ENCODE peak calls at places on chromosomes 16 and 17, in nine cellular contexts. F is mammary epithelial cell; X is activated T-cell treated with anti-CD3 and anti-CD28 coated beads for 1 hour; H is ovary; W is kidney epithelial cell; A is CD8-positive, alpha-beta memory T cell; P is smooth muscle cell of the brain vasculature; C is cardiac fibroblast; U is T-helper 2 cell. J is an unnamed sample.

GRCh38 chr16:50644730-50645129 is 36.4 kb downstream of the SNX20 start:
- DNase-seq in F (peak), X (no peak), H (no peak), W (no peak), A (peak), P (no peak), C (peak), U (no peak), J (no peak)

GRCh38 chr16:26158142-26158759 is 466.5 kb downstream of the HS3ST4 start:
- DNase-seq in F (no peak), X (no peak), H (no peak), W (no peak), A (no peak), P (no peak), C (no peak), U (no peak), J (no peak)

GRCh38 chr16:55849536-55849935 is 16.6 kb upstream of the CES1 start:
- DNase-seq in F (no peak), X (no peak), H (no peak), W (no peak), A (no peak), P (no peak), C (no peak), U (no peak), J (no peak)

GRCh38 chr17:38943607-38944006 is 18.2 kb downstream of the LASP1NB start:
- DNase-seq in F (no peak), X (no peak), H (no peak), W (no peak), A (no peak), P (no peak), C (no peak), U (no peak), J (no peak)

GRCh38 chr16:71367243-71367976 is 8.9 kb downstream of the CALB2 start:
- DNase-seq in F (peak), X (peak), H (no peak), W (no peak), A (no peak), P (no peak), C (peak), U (no peak), J (peak)

GRCh38 chr17:79160980-79161621 is 86.5 kb downstream of the ENGASE start:
- DNase-seq in F (no peak), X (no peak), H (no peak), W (no peak), A (no peak), P (no peak), C (peak), U (no peak), J (no peak)

GRCh38 chr16:24508614-24509013 is 30.8 kb upstream of the RBBP6 start:
- DNase-seq in F (peak), X (no peak), H (no peak), W (peak), A (no peak), P (no peak), C (peak), U (no peak), J (no peak)

GRCh38 chr17:52106638-52107261 is 51.8 kb downstream of the CA10 start:
- DNase-seq in F (peak), X (peak), H (peak), W (no peak), A (no peak), P (no peak), C (peak), U (no peak), J (peak)

GRCh38 chr16:72537684-72538083 is 365.7 kb upstream of the PMFBP1 start:
- DNase-seq in F (peak), X (no peak), H (no peak), W (no peak), A (no peak), P (no peak), C (peak), U (no peak), J (no peak)

GRCh38 chr17:15957608-15958307 is 12.8 kb downstream of the ADORA2B start:
- DNase-seq in F (no peak), X (no peak), H (no peak), W (no peak), A (no peak), P (no peak), C (no peak), U (no peak), J (no peak)

GRCh38 chr16:4327782-4328579 is 12.1 kb downstream of the GLIS2 start:
- DNase-seq in F (peak), X (peak), H (peak), W (no peak), A (peak), P (no peak), C (peak), U (peak), J (peak)

GRCh38 chr17:46036491-46036890 is 37.4 kb downstream of the STH start:
- DNase-seq in F (no peak), X (no peak), H (no peak), W (no peak), A (no peak), P (no peak), C (no peak), U (no peak), J (no peak)

GRCh38 chr17:28188841-28189263 is 130.1 kb upstream of the TMEM97 start:
- DNase-seq in F (peak), X (no peak), H (no peak), W (peak), A (no peak), P (no peak), C (no peak), U (no peak), J (no peak)

GRCh38 chr16:64089697-64090096 is 1032.2 kb downstream of the CDH11 start:
- DNase-seq in F (peak), X (no peak), H (no peak), W (no peak), A (no peak), P (no peak), C (peak), U (no peak), J (no peak)

GRCh38 chr16:48487287-48487686 is 102.1 kb upstream of the SIAH1 start:
- DNase-seq in F (no peak), X (no peak), H (no peak), W (no peak), A (no peak), P (no peak), C (peak), U (no peak), J (no peak)

GRCh38 chr16:23434380-23434779 is 18.6 kb downstream of the COG7 start:
- DNase-seq in F (peak), X (no peak), H (no peak), W (no peak), A (peak), P (no peak), C (peak), U (peak), J (no peak)

GRCh38 chr17:7296189-7296861 is 1.9 kb upstream of the YBX2 start:
- DNase-seq in F (peak), X (peak), H (peak), W (no peak), A (peak), P (no peak), C (peak), U (peak), J (peak)

GRCh38 chr17:42744283-42744805 is 496 bp downstream of the EZH1 start:
- DNase-seq in F (peak), X (peak), H (peak), W (peak), A (no peak), P (no peak), C (peak), U (no peak), J (peak)

GRCh38 chr17:75647921-75648320 is 14.7 kb downstream of the SMIM5 start:
- DNase-seq in F (no peak), X (no peak), H (no peak), W (no peak), A (no peak), P (no peak), C (no peak), U (no peak), J (no peak)

GRCh38 chr17:56831364-56832095 is 2.2 kb downstream of the C17orf67 start:
- DNase-seq in F (no peak), X (no peak), H (no peak), W (no peak), A (no peak), P (no peak), C (no peak), U (no peak), J (no peak)

GRCh38 chr17:76888661-76889060 is 20.5 kb downstream of the MGAT5B start:
- DNase-seq in F (no peak), X (no peak), H (no peak), W (no peak), A (no peak), P (no peak), C (no peak), U (no peak), J (no peak)

GRCh38 chr16:10521681-10522274 is 58.6 kb downstream of the EMP2 start:
- DNase-seq in F (peak), X (peak), H (peak), W (no peak), A (peak), P (peak), C (peak), U (no peak), J (peak)